ENCODE peak calls at places on chromosome 12, in seven cellular contexts. One of them, this sample, is unnamed.
A peak's percentile ranks its signal among the peaks of the same experiment; 100 is the strongest.

GRCh38 chr12:15171015-15171646 is 50.1 kb downstream of the RERG start:
- DNase-seq in right lobe of liver: no peak
- DNase-seq in trophoblast cell: no peak
- DNase-seq in fibroblast of lung: peak; percentile 26
- DNase-seq in K562: no peak
- DNase-seq in left lung: no peak
- DNase-seq in OCI-LY7: no peak
- DNase-seq in this sample: no peak

GRCh38 chr12:111414711-111415252 is 9.1 kb downstream of the SH2B3 start:
- DNase-seq in OCI-LY7: no peak
- DNase-seq in right lobe of liver: no peak
- DNase-seq in trophoblast cell: no peak
- DNase-seq in fibroblast of lung: no peak
- DNase-seq in K562: no peak
- DNase-seq in left lung: no peak
- DNase-seq in this sample: no peak

GRCh38 chr12:92735131-92735721 is 32.4 kb downstream of the PLEKHG7 start:
- DNase-seq in OCI-LY7: no peak
- DNase-seq in trophoblast cell: no peak
- DNase-seq in right lobe of liver: no peak
- DNase-seq in fibroblast of lung: peak; percentile 94
- DNase-seq in left lung: no peak
- DNase-seq in K562: no peak
- DNase-seq in this sample: peak; percentile 29

GRCh38 chr12:82730832-82731497 is 44.3 kb downstream of the TMTC2 start:
- DNase-seq in fibroblast of lung: peak; percentile 92
- DNase-seq in right lobe of liver: no peak
- DNase-seq in left lung: no peak
- DNase-seq in OCI-LY7: no peak
- DNase-seq in K562: no peak
- DNase-seq in trophoblast cell: peak; percentile 17
- DNase-seq in this sample: no peak

GRCh38 chr12:53098982-53099651 is 1.6 kb downstream of the IGFBP6 start:
- DNase-seq in K562: peak; percentile 94
- DNase-seq in right lobe of liver: peak; percentile 87
- DNase-seq in trophoblast cell: peak; percentile 54
- DNase-seq in OCI-LY7: peak; percentile 77
- DNase-seq in fibroblast of lung: peak; percentile 96
- DNase-seq in left lung: peak; percentile 95
- DNase-seq in this sample: peak; percentile 62

GRCh38 chr12:104695453-104696148 is 238.9 kb downstream of the CHST11 start:
- DNase-seq in OCI-LY7: peak; percentile 27
- DNase-seq in right lobe of liver: no peak
- DNase-seq in left lung: no peak
- DNase-seq in trophoblast cell: peak; percentile 8
- DNase-seq in fibroblast of lung: peak; percentile 100
- DNase-seq in K562: no peak
- DNase-seq in this sample: no peak

GRCh38 chr12:124527861-124528561 is 39.4 kb downstream of the NCOR2 start:
- DNase-seq in trophoblast cell: no peak
- DNase-seq in fibroblast of lung: peak; percentile 51
- DNase-seq in right lobe of liver: no peak
- DNase-seq in left lung: peak; percentile 28
- DNase-seq in K562: no peak
- DNase-seq in OCI-LY7: no peak
- DNase-seq in this sample: peak; percentile 65

GRCh38 chr12:131499160-131499863 is 211.6 kb upstream of the SFSWAP start:
- DNase-seq in fibroblast of lung: no peak
- DNase-seq in trophoblast cell: no peak
- DNase-seq in K562: no peak
- DNase-seq in right lobe of liver: no peak
- DNase-seq in OCI-LY7: no peak
- DNase-seq in left lung: no peak
- DNase-seq in this sample: no peak

GRCh38 chr12:98587084-98587483 is 6.4 kb upstream of the SLC25A3 start:
- DNase-seq in OCI-LY7: peak; percentile 46
- DNase-seq in trophoblast cell: no peak
- DNase-seq in fibroblast of lung: no peak
- DNase-seq in left lung: no peak
- DNase-seq in K562: no peak
- DNase-seq in right lobe of liver: no peak
- DNase-seq in this sample: no peak

GRCh38 chr12:104334581-104334980 is 31.0 kb downstream of the EID3 start:
- DNase-seq in fibroblast of lung: no peak
- DNase-seq in right lobe of liver: no peak
- DNase-seq in trophoblast cell: no peak
- DNase-seq in left lung: no peak
- DNase-seq in OCI-LY7: no peak
- DNase-seq in K562: no peak
- DNase-seq in this sample: no peak

GRCh38 chr12:1170411-1170810 is 179.4 kb downstream of the ERC1 start:
- DNase-seq in trophoblast cell: no peak
- DNase-seq in right lobe of liver: no peak
- DNase-seq in fibroblast of lung: no peak
- DNase-seq in K562: no peak
- DNase-seq in OCI-LY7: no peak
- DNase-seq in left lung: no peak
- DNase-seq in this sample: no peak

GRCh38 chr12:57145460-57146059 is 1.9 kb downstream of the LRP1-AS start:
- DNase-seq in OCI-LY7: no peak
- DNase-seq in K562: no peak
- DNase-seq in left lung: no peak
- DNase-seq in fibroblast of lung: no peak
- DNase-seq in trophoblast cell: no peak
- DNase-seq in right lobe of liver: no peak
- DNase-seq in this sample: no peak

GRCh38 chr12:57148469-57149308 is 1.3 kb upstream of the LRP1-AS start:
- DNase-seq in fibroblast of lung: no peak
- DNase-seq in K562: no peak
- DNase-seq in right lobe of liver: peak; percentile 81
- DNase-seq in left lung: no peak
- DNase-seq in trophoblast cell: no peak
- DNase-seq in OCI-LY7: no peak
- DNase-seq in this sample: no peak

GRCh38 chr12:57146925-57147640 is at the start of gene LRP1-AS:
- DNase-seq in K562: no peak
- DNase-seq in fibroblast of lung: no peak
- DNase-seq in OCI-LY7: no peak
- DNase-seq in trophoblast cell: no peak
- DNase-seq in right lobe of liver: no peak
- DNase-seq in left lung: no peak
- DNase-seq in this sample: no peak

GRCh38 chr12:57147641-57147944 is 174 bp upstream of the LRP1-AS start:
- DNase-seq in K562: no peak
- DNase-seq in OCI-LY7: no peak
- DNase-seq in right lobe of liver: no peak
- DNase-seq in trophoblast cell: no peak
- DNase-seq in fibroblast of lung: no peak
- DNase-seq in left lung: no peak
- DNase-seq in this sample: no peak

GRCh38 chr12:57146092-57146491 is 1.3 kb downstream of the LRP1-AS start:
- DNase-seq in right lobe of liver: no peak
- DNase-seq in left lung: no peak
- DNase-seq in fibroblast of lung: no peak
- DNase-seq in K562: no peak
- DNase-seq in trophoblast cell: no peak
- DNase-seq in OCI-LY7: no peak
- DNase-seq in this sample: no peak
- H3K27ac ChIP-seq in right lobe of liver: peak overlapping the region; percentile 75
- H3K27ac ChIP-seq in left lung: no peak overlapping the region
- H3K27ac ChIP-seq in fibroblast of lung: no peak overlapping the region
- H3K27ac ChIP-seq in K562: no peak overlapping the region
- H3K27ac ChIP-seq in trophoblast cell: no peak overlapping the region
- H3K27ac ChIP-seq in OCI-LY7: no peak overlapping the region
- H3K27ac ChIP-seq in this sample: no peak overlapping the region

DNA sequence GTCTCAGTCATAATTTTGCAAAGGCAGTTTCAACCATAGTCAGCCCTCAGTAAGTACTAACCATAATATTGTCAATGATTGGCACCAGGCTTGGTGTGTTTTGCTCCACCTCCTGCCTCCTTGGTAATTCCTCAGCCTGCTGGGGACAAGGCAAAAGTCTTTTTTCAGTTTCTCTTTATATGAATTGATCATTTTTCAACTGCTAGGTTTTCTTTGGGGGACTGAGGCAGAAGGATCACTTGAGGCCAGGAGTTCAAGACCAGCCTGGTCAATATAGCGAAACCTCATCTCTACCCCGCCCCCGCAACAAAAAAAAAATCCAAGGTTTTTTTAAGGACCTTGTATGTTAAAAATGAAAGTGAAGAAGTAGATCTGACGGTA is 126.7 kb upstream of the AMIGO2 start:
- DNase-seq in OCI-LY7: no peak
- DNase-seq in trophoblast cell: no peak
- DNase-seq in K562: no peak
- DNase-seq in left lung: no peak
- DNase-seq in right lobe of liver: no peak
- DNase-seq in fibroblast of lung: no peak
- DNase-seq in this sample: no peak
- H3K4me1 ChIP-seq in OCI-LY7: peaks cover 29% of the 10 kb centered on the region
- H3K4me1 ChIP-seq in trophoblast cell: peaks cover 2% of the 10 kb centered on the region
- H3K4me1 ChIP-seq in K562: peaks cover 8% of the 10 kb centered on the region
- H3K4me1 ChIP-seq in left lung: no peaks in the 10 kb centered on the region
- H3K4me1 ChIP-seq in right lobe of liver: no peaks in the 10 kb centered on the region
- H3K4me1 ChIP-seq in fibroblast of lung: no peaks in the 10 kb centered on the region
- H3K4me1 ChIP-seq in this sample: peaks cover 8% of the 10 kb centered on the region

GRCh38 chr12:95997276-95997675 is 1.1 kb upstream of the HAL start:
- DNase-seq in right lobe of liver: no peak
- DNase-seq in trophoblast cell: no peak
- DNase-seq in fibroblast of lung: peak; percentile 1
- DNase-seq in left lung: no peak
- DNase-seq in K562: no peak
- DNase-seq in OCI-LY7: no peak
- DNase-seq in this sample: peak; percentile 2

GRCh38 chr12:95995238-95996031 is 709 bp downstream of the HAL start:
- DNase-seq in fibroblast of lung: peak; percentile 2
- DNase-seq in trophoblast cell: no peak
- DNase-seq in right lobe of liver: peak; percentile 55
- DNase-seq in left lung: peak; percentile 85
- DNase-seq in K562: no peak
- DNase-seq in OCI-LY7: no peak
- DNase-seq in this sample: no peak

GRCh38 chr12:95997911-95998510 is 1.9 kb upstream of the HAL start:
- DNase-seq in trophoblast cell: peak; percentile 6
- DNase-seq in OCI-LY7: no peak
- DNase-seq in right lobe of liver: no peak
- DNase-seq in left lung: no peak
- DNase-seq in K562: no peak
- DNase-seq in fibroblast of lung: peak; percentile 3
- DNase-seq in this sample: peak; percentile 23

GRCh38 chr12:95994476-95994875 is 1.7 kb downstream of the HAL start:
- DNase-seq in fibroblast of lung: peak; percentile 3
- DNase-seq in OCI-LY7: no peak
- DNase-seq in left lung: no peak
- DNase-seq in right lobe of liver: no peak
- DNase-seq in K562: no peak
- DNase-seq in trophoblast cell: no peak
- DNase-seq in this sample: no peak

DNA sequence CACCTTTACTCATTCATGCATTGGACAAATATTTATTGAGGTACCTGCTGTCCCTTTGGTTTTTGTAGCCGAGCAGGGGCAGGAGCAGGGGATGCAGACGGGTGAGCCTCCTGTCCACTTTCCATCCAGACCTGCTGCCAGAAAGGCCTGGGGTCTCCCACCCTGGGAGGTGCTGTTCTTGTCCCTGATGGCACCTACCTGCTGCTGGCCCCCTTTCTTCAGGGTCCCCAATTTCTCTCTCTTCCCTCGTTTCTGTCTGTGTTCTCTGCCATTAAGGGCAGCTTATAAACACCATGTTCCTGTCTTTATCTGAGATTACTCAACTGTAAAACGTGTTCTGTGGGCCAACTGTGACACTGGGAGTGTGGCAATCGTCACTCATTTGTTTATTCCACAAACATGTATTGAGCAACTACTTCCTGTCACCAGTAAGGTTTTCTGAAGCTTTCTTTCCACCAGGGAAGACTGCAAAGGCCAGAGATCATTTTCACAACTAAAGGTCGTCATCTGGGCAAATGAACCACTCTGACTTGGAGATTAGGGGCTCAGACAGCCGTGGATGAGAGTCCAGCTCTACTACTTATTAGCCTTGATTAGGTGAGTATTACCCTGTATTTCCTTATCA is at the start of gene HAL:
- DNase-seq in K562: no peak
- DNase-seq in right lobe of liver: peak; percentile 43
- DNase-seq in left lung: no peak
- DNase-seq in trophoblast cell: peak; percentile 60
- DNase-seq in OCI-LY7: no peak
- DNase-seq in fibroblast of lung: no peak
- DNase-seq in this sample: no peak
- H3K27ac ChIP-seq in K562: no peak within 1 kb of the TSS
- H3K27ac ChIP-seq in right lobe of liver: peak within 1 kb of the TSS; percentile 82
- H3K27ac ChIP-seq in left lung: peak within 1 kb of the TSS; percentile 89
- H3K27ac ChIP-seq in trophoblast cell: no peak within 1 kb of the TSS
- H3K27ac ChIP-seq in OCI-LY7: no peak within 1 kb of the TSS
- H3K27ac ChIP-seq in fibroblast of lung: no peak within 1 kb of the TSS
- H3K27ac ChIP-seq in this sample: no peak within 1 kb of the TSS

DNA sequence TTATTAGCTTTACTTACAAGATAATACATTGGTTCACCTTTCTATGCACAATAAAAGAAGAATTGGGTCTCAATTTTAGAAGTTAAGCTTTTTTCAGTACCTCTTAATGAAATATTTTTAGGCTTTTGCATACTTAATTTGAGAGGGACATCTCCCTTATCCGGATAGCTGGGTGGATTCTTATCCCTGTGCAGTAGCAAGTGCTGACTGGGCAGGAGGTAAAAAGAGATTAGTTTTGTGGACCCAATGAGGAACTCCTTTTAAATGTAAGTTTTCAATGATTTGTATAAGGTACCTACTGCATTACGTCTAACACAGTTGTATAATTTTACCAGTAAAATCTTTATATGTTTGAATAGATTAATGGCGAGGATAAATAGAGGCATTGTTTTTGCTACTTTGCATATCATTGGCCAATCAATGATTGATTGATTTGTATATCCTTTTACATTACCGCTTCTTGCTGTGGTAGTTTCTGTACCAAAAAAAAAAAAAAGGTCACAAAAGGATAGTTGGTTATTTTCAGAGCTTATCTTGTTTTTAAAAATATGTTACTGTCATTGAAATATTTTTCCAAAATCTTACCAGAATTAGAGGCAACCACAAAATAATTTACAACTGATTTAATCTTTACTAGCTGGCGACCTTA is 2.2 kb downstream of the CPSF6 start:
- DNase-seq in left lung: no peak
- DNase-seq in K562: peak; percentile 31
- DNase-seq in trophoblast cell: no peak
- DNase-seq in fibroblast of lung: peak; percentile 14
- DNase-seq in right lobe of liver: no peak
- DNase-seq in OCI-LY7: peak; percentile 12
- DNase-seq in this sample: no peak
- H3K4me1 ChIP-seq in left lung: peaks cover 7% of the 10 kb centered on the region
- H3K4me1 ChIP-seq in K562: peaks cover 6% of the 10 kb centered on the region
- H3K4me1 ChIP-seq in trophoblast cell: peaks cover 3% of the 10 kb centered on the region
- H3K4me1 ChIP-seq in fibroblast of lung: peaks cover 2% of the 10 kb centered on the region
- H3K4me1 ChIP-seq in right lobe of liver: peaks cover 18% of the 10 kb centered on the region
- H3K4me1 ChIP-seq in OCI-LY7: peaks cover 53% of the 10 kb centered on the region
- H3K4me1 ChIP-seq in this sample: peaks cover 28% of the 10 kb centered on the region

GRCh38 chr12:32400866-32401265 is 1.5 kb downstream of the FGD4 start:
- DNase-seq in right lobe of liver: no peak
- DNase-seq in OCI-LY7: no peak
- DNase-seq in K562: no peak
- DNase-seq in fibroblast of lung: no peak
- DNase-seq in trophoblast cell: no peak
- DNase-seq in left lung: no peak
- DNase-seq in this sample: no peak
- H3K27ac ChIP-seq in right lobe of liver: peak overlapping the region; percentile 67
- H3K27ac ChIP-seq in OCI-LY7: no peak overlapping the region
- H3K27ac ChIP-seq in K562: no peak overlapping the region
- H3K27ac ChIP-seq in fibroblast of lung: no peak overlapping the region
- H3K27ac ChIP-seq in trophoblast cell: no peak overlapping the region
- H3K27ac ChIP-seq in left lung: no peak overlapping the region
- H3K27ac ChIP-seq in this sample: peak overlapping the region; percentile 35

GRCh38 chr12:27610380-27610779 is 85.9 kb upstream of the REP15 start:
- DNase-seq in OCI-LY7: no peak
- DNase-seq in fibroblast of lung: peak; percentile 82
- DNase-seq in right lobe of liver: no peak
- DNase-seq in left lung: no peak
- DNase-seq in K562: no peak
- DNase-seq in trophoblast cell: no peak
- DNase-seq in this sample: peak; percentile 74
- H3K4me1 ChIP-seq in OCI-LY7: no peaks in the 10 kb centered on the region
- H3K4me1 ChIP-seq in fibroblast of lung: peaks cover 12% of the 10 kb centered on the region
- H3K4me1 ChIP-seq in right lobe of liver: peaks cover 17% of the 10 kb centered on the region
- H3K4me1 ChIP-seq in left lung: peaks cover 4% of the 10 kb centered on the region
- H3K4me1 ChIP-seq in K562: no peaks in the 10 kb centered on the region
- H3K4me1 ChIP-seq in trophoblast cell: peaks cover 19% of the 10 kb centered on the region
- H3K4me1 ChIP-seq in this sample: peaks cover 52% of the 10 kb centered on the region

This sample was measured in foreskin keratinocyte.